ENCODE peak calls at places on chromosomes 2 and 18, in eight cellular contexts. F is ACHN; X is amniotic stem cell; M is nephron progenitor cell; U is anterior cingulate cortex; B is T47D; T is stimulated activated naive CD8-positive, alpha-beta T cell treated with anti-CD3 and anti-CD28 coated beads, Interleukin-15, Interleukin-2, amounts not matched to agents 100 U/mL and 50 U/mL, for 24 hours; C is mesendoderm. J is an unnamed sample.

GRCh38 chr2:120712180-120712678 is 23.4 kb upstream of the GLI2 start:
- DNase-seq in F (no peak), X (no peak), M (no peak), U (no peak), B (no peak), T (no peak), C (no peak), J (no peak)

GRCh38 chr2:233584210-233584609 is 17.6 kb upstream of the USP40 start:
- DNase-seq in F (no peak), X (no peak), M (no peak), U (no peak), B (no peak), T (no peak), C (no peak), J (no peak)

GRCh38 chr2:216698895-216699294 is 3.5 kb upstream of the IGFBP5 start:
- DNase-seq in F (peak; percentile 73), X (peak; percentile 68), M (no peak), U (peak; percentile 75), B (peak; percentile 75), T (no peak), C (peak; percentile 83), J (no peak)

GRCh38 chr2:50448556-50448955 is 583.4 kb downstream of the NRXN1 start:
- DNase-seq in F (no peak), X (no peak), M (no peak), U (no peak), B (no peak), T (no peak), C (no peak), J (no peak)

GRCh38 chr18:32724071-32724696 is 48.6 kb downstream of the KLHL14 start:
- DNase-seq in F (no peak), X (no peak), M (no peak), U (no peak), B (no peak), T (no peak), C (no peak), J (no peak)

GRCh38 chr2:229443869-229444268 is 172.8 kb upstream of the PID1 start:
- DNase-seq in F (no peak), X (no peak), M (no peak), U (no peak), B (no peak), T (no peak), C (no peak), J (no peak)

GRCh38 chr2:173680574-173680973 is 284.6 kb downstream of the SP3 start:
- DNase-seq in F (no peak), X (no peak), M (no peak), U (no peak), B (peak; percentile 49), T (no peak), C (no peak), J (no peak)

GRCh38 chr2:6301426-6301825 is 564.3 kb downstream of the CMPK2 start:
- DNase-seq in F (no peak), X (no peak), M (no peak), U (no peak), B (no peak), T (no peak), C (no peak), J (no peak)

GRCh38 chr18:26089247-26090129 is 925 bp downstream of the SS18 start:
- DNase-seq in F (peak; percentile 23), X (no peak), M (peak; percentile 82), U (no peak), B (peak; percentile 26), T (no peak), C (peak; percentile 82), J (peak; percentile 5)

GRCh38 chr2:219160186-219161017 is at the start of gene NHEJ1:
- DNase-seq in F (peak; percentile 95), X (peak; percentile 87), M (peak; percentile 97), U (peak; percentile 92), B (peak; percentile 95), T (peak; percentile 96), C (peak; percentile 97), J (peak; percentile 87)

J was measured in CD8-positive, alpha-beta memory T cell.